ENCODE peak calls at places on chromosome 15, in eight cellular contexts. D is AG10803, M is lung, G is transverse colon, H is cardiac muscle cell, Q is GM20000, U is neural crest cell, C is AG04450. N is an unnamed sample.

GRCh38 chr15:62035256-62035908 is 24.9 kb downstream of the VPS13C start:
- DNase-seq in H (peak), M (no peak), C (peak), U (no peak), G (no peak), Q (no peak), D (peak), N (no peak)

GRCh38 chr15:63940956-63941620 is 105.2 kb downstream of the DAPK2 start:
- DNase-seq in D (no peak), C (no peak), G (no peak), Q (no peak), H (no peak), U (no peak), M (no peak), N (no peak)

GRCh38 chr15:49372366-49372765 is 50.7 kb upstream of the FGF7 start:
- DNase-seq in C (no peak), Q (no peak), U (no peak), G (no peak), H (no peak), M (no peak), D (no peak), N (no peak)

GRCh38 chr15:25176991-25177954 is 222.5 kb downstream of the SNRPN start:
- DNase-seq in G (peak), Q (no peak), U (no peak), D (no peak), M (peak), C (no peak), H (no peak), N (peak)

GRCh38 chr15:96356494-96357455 is 26.3 kb downstream of the NR2F2 start:
- DNase-seq in G (peak), U (peak), C (peak), Q (peak), H (peak), D (peak), M (peak), N (peak)

GRCh38 chr15:34043391-34043790 is 4.4 kb upstream of the AVEN start:
- DNase-seq in Q (no peak), D (no peak), U (no peak), G (no peak), M (no peak), C (no peak), H (peak), N (no peak)

GRCh38 chr15:42581272-42581730 is 5.9 kb downstream of the STARD9 start:
- DNase-seq in U (peak), D (peak), H (peak), G (peak), C (no peak), M (peak), Q (peak), N (peak)

GRCh38 chr15:72315706-72316370 is 4.1 kb downstream of the CELF6 start:
- DNase-seq in M (no peak), H (peak), Q (no peak), D (no peak), U (no peak), C (no peak), G (no peak), N (no peak)

GRCh38 chr15:52716536-52716935 is 37.3 kb upstream of the ATOSA start:
- DNase-seq in G (no peak), U (no peak), Q (no peak), D (no peak), M (no peak), C (no peak), H (no peak), N (no peak)

GRCh38 chr15:68994149-68994548 is 20.3 kb upstream of the NOX5 start:
- DNase-seq in Q (no peak), D (peak), G (no peak), C (no peak), U (no peak), H (peak), M (no peak), N (no peak)

GRCh38 chr15:71337197-71337845 is 222.1 kb downstream of the THSD4 start:
- DNase-seq in D (no peak), Q (no peak), G (no peak), U (no peak), M (peak), H (peak), C (no peak), N (no peak)

GRCh38 chr15:94105760-94106159 is 125.6 kb upstream of the MCTP2 start:
- DNase-seq in C (no peak), H (no peak), Q (no peak), D (no peak), M (peak), G (no peak), U (no peak), N (no peak)

GRCh38 chr15:67724679-67725365 is 100.5 kb upstream of the SKOR1 start:
- DNase-seq in Q (no peak), G (no peak), U (no peak), H (no peak), C (no peak), M (no peak), D (no peak), N (no peak)

GRCh38 chr15:77036537-77037474 is 34.1 kb downstream of the TSPAN3 start:
- DNase-seq in H (no peak), C (no peak), D (no peak), U (no peak), M (peak), G (peak), Q (peak), N (peak)

GRCh38 chr15:95446854-95447253 is 883.6 kb upstream of the NR2F2 start:
- DNase-seq in U (no peak), G (no peak), H (no peak), C (no peak), Q (no peak), D (no peak), M (no peak), N (no peak)

GRCh38 chr15:91067026-91067425 is 33.0 kb upstream of the SV2B start:
- DNase-seq in Q (no peak), U (no peak), H (no peak), C (no peak), G (no peak), M (no peak), D (no peak), N (no peak)

GRCh38 chr15:57606816-57607215 is 15.1 kb downstream of the MYZAP start:
- DNase-seq in M (no peak), U (no peak), G (no peak), H (no peak), Q (no peak), D (no peak), C (no peak), N (no peak)

GRCh38 chr15:70020229-70020628 is 77.5 kb downstream of the TLE3 start:
- DNase-seq in Q (no peak), D (no peak), H (no peak), G (no peak), M (no peak), U (no peak), C (no peak), N (no peak)

GRCh38 chr15:68277131-68277604 is 377 bp upstream of the FEM1B start:
- DNase-seq in H (peak), D (peak), C (no peak), G (peak), U (no peak), Q (no peak), M (peak), N (peak)

GRCh38 chr15:89002281-89002761 is 85.9 kb upstream of the ABHD2 start:
- DNase-seq in D (peak), U (no peak), Q (peak), M (no peak), G (peak), C (peak), H (peak), N (no peak)

GRCh38 chr15:32855942-32856341 is 138.1 kb downstream of the GREM1 start:
- DNase-seq in G (no peak), U (no peak), H (peak), D (peak), C (peak), M (no peak), Q (no peak), N (no peak)

GRCh38 chr15:80974914-80975313 is 14.7 kb downstream of the MESD start:
- DNase-seq in D (no peak), C (no peak), M (no peak), Q (no peak), G (no peak), H (no peak), U (no peak), N (no peak)

GRCh38 chr15:80976851-80977250 is 12.8 kb downstream of the MESD start:
- DNase-seq in G (no peak), D (no peak), C (no peak), M (no peak), Q (no peak), H (no peak), U (no peak), N (no peak)

GRCh38 chr15:80979538-80980200 is 9.9 kb downstream of the MESD start:
- DNase-seq in M (no peak), C (no peak), D (no peak), Q (no peak), G (no peak), H (no peak), U (no peak), N (no peak)

GRCh38 chr15:80978685-80979084 is 10.9 kb downstream of the MESD start:
- DNase-seq in Q (no peak), H (no peak), C (no peak), D (no peak), G (no peak), M (no peak), U (no peak), N (no peak)

DNA sequence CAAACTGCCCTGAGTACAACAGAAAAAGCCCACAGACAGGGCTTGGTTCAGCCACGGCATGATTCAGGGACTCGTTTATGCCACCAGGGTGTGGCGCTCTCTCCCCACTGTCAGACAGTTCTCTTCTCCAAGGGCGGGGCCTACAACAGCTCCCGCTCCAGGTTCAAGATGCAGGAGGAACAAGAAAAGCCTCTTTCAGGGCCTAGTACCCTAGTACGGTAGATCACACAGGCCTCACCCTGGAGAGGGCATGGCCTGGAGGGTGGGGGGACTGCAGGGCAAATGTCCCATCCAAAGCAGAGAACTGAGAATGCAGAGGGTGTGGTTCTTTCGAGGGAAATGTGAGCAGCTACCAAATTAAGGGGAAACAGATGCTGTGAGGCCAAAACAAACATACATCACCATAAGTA is 12.0 kb downstream of the MESD start:
- DNase-seq in G (peak), H (peak), M (peak), C (no peak), D (peak), U (peak), Q (no peak), N (peak)
- TF ChIP-seq CTCF in G (peak), H (peak), M (peak), C (peak), D (peak), U (peak), Q (peak), N (peak)

GRCh38 chr15:39154776-39155175 is 426.1 kb upstream of the THBS1 start:
- DNase-seq in U (no peak), G (no peak), C (no peak), H (no peak), Q (no peak), D (peak), M (no peak), N (no peak)

GRCh38 chr15:39153058-39153457 is 427.8 kb upstream of the THBS1 start:
- DNase-seq in Q (no peak), C (no peak), H (no peak), U (no peak), D (no peak), M (no peak), G (no peak), N (no peak)

GRCh38 chr15:39156166-39156565 is 424.7 kb upstream of the THBS1 start:
- DNase-seq in G (no peak), M (no peak), Q (no peak), C (no peak), D (peak), H (no peak), U (no peak), N (no peak)

GRCh38 chr15:39153718-39154117 is 427.2 kb upstream of the THBS1 start:
- DNase-seq in H (no peak), C (no peak), U (no peak), M (no peak), G (peak), Q (no peak), D (peak), N (no peak)

GRCh38 chr15:39154136-39154770 is 426.6 kb upstream of the THBS1 start:
- DNase-seq in Q (no peak), G (peak), H (no peak), D (no peak), M (no peak), C (no peak), U (no peak), N (no peak)
- TF ChIP-seq CTCF in Q (no peak), G (peak), H (no peak), D (peak), M (no peak), C (peak), U (peak), N (peak)

DNA sequence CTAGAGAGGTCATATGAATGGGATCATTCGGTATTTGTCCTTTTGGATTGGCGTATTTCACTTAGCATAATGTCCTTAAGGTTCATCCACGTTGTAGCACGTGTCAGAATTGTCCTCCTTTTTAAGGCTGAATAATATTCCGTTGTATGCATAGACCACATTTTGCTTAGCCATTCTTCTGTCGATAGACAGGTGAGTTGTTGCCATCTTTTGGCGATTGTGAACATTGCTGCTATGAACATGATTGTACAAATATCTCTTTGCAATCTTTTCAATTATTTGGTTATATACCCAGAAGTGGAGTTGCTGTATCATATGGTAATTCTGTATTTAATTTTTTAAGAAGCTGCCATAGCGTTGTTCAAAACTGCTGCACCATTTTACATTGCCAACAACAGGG is 52.4 kb upstream of the GOLGA8J start:
- DNase-seq in G (no peak), C (no peak), H (no peak), Q (no peak), U (no peak), D (no peak), M (no peak), N (no peak)
- TF ChIP-seq CTCF in G (no peak), C (no peak), H (no peak), Q (no peak), U (no peak), D (no peak), M (no peak), N (no peak)

DNA sequence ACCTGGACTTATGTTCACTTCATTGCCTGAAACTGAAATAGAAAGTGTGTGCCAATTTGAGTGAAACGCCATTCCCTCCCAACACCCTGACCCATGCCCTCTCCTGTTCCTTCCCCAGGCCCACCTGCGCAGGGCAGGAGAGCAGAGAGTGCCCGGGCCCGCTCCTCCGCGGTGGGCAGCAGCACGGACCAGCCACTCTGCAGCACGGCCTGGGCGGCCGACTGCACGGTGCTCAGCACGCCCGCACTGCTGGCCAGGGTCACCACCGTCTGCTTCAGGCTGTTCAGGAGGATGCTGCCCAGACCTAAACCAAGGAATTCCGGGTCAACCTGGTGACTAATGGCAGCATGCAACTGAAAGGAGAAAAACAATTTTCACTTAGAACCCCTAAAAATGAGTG is 66.0 kb downstream of the HERC2 start:
- DNase-seq in H (no peak), D (no peak), U (no peak), G (no peak), C (no peak), Q (no peak), M (no peak), N (no peak)
- TF ChIP-seq CTCF in H (no peak), D (no peak), U (no peak), G (no peak), C (no peak), Q (no peak), M (no peak), N (no peak)

GRCh38 chr15:78810377-78811123 is 714 bp downstream of the ADAMTS7 start:
- DNase-seq in M (peak), G (peak), U (peak), D (peak), H (peak), C (no peak), Q (peak), N (peak)
- TF ChIP-seq CTCF in M (no peak), G (no peak), U (no peak), D (no peak), H (no peak), C (no peak), Q (no peak), N (no peak)

GRCh38 chr15:59751552-59752413 is 62.7 kb upstream of the BNIP2 start:
- DNase-seq in H (peak), G (no peak), U (no peak), Q (no peak), M (no peak), C (no peak), D (peak), N (no peak)
- TF ChIP-seq CTCF in H (peak), G (no peak), U (peak), Q (no peak), M (no peak), C (peak), D (peak), N (peak)

N was measured in endothelial cell.